ENCODE peak calls at places on chromosomes 12 and 14, in five cellular contexts. G is GM20000, T is T-helper 9 cell, L is activated T-cell treated with anti-CD3 and anti-CD28 coated beads for 1 hour, R is OCI-LY7. Q is an unnamed sample.

GRCh38 chr12:77847665-77848431 is 17.2 kb downstream of the NAV3 start:
- DNase-seq in G (no peak), T (no peak), L (no peak), R (peak; percentile 85), Q (peak; percentile 46)

GRCh38 chr12:107983871-107984480 is 145.1 kb upstream of the WSCD2 start:
- DNase-seq in G (no peak), T (no peak), L (no peak), R (no peak), Q (no peak)

GRCh38 chr12:74890237-74890599 is 319.4 kb downstream of the KCNC2 start:
- DNase-seq in G (peak; percentile 23), T (no peak), L (no peak), R (no peak), Q (peak; percentile 47)

GRCh38 chr12:70052931-70053497 is 190.2 kb upstream of the CNOT2 start:
- DNase-seq in G (no peak), T (no peak), L (no peak), R (no peak), Q (no peak)

GRCh38 chr14:74988131-74988530 is 14.6 kb upstream of the EIF2B2 start:
- DNase-seq in G (no peak), T (no peak), L (no peak), R (no peak), Q (no peak)

GRCh38 chr14:95774265-95775160 is 60.6 kb upstream of the TCL1A start:
- DNase-seq in G (peak; percentile 67), T (peak; percentile 48), L (peak; percentile 38), R (peak; percentile 86), Q (peak; percentile 75)

GRCh38 chr14:55454264-55455151 is 14.1 kb upstream of the TBPL2 start:
- DNase-seq in G (no peak), T (no peak), L (no peak), R (no peak), Q (peak; percentile 49)

GRCh38 chr14:90348270-90348669 is 16.5 kb upstream of the NRDE2 start:
- DNase-seq in G (no peak), T (no peak), L (no peak), R (no peak), Q (no peak)

GRCh38 chr12:104604995-104605675 is 148.4 kb downstream of the CHST11 start:
- DNase-seq in G (no peak), T (no peak), L (no peak), R (no peak), Q (no peak)

GRCh38 chr12:126286203-126286602 is 1221.0 kb downstream of the AACS start:
- DNase-seq in G (no peak), T (no peak), L (no peak), R (no peak), Q (no peak)

GRCh38 chr12:93978553-93978952 is 169.8 kb upstream of the PLXNC1 start:
- DNase-seq in G (no peak), T (no peak), L (no peak), R (no peak), Q (no peak)

GRCh38 chr12:117012189-117012805 is 86.9 kb downstream of the TESC start:
- DNase-seq in G (no peak), T (no peak), L (no peak), R (no peak), Q (no peak)

Q was measured in GM12865.